ENCODE peak calls at places on chromosomes 13 and 19, in eight cellular contexts. One of them, this sample, is unnamed. For H3K4me1, the result is how much of the 10 kb centered on the place peaks cover.

GRCh38 chr19:34960940-34961679 is 2.9 kb downstream of the ZNF792 start:
- DNase-seq in IMR-90: no peak
- DNase-seq in vagina: no peak
- DNase-seq in CD8-positive, alpha-beta memory T cell: no peak
- DNase-seq in uterus: no peak
- DNase-seq in body of pancreas: no peak
- DNase-seq in iPS DF 6.9: no peak
- DNase-seq in Peyer's patch: no peak
- DNase-seq in this sample: no peak

GRCh38 chr13:20873348-20873747 is 29.2 kb downstream of the XPO4 start:
- DNase-seq in IMR-90: peak
- DNase-seq in vagina: no peak
- DNase-seq in CD8-positive, alpha-beta memory T cell: no peak
- DNase-seq in uterus: no peak
- DNase-seq in body of pancreas: no peak
- DNase-seq in iPS DF 6.9: no peak
- DNase-seq in Peyer's patch: no peak
- DNase-seq in this sample: peak

GRCh38 chr13:108037348-108037747 is 178.0 kb downstream of the LIG4 start:
- DNase-seq in IMR-90: no peak
- DNase-seq in vagina: no peak
- DNase-seq in CD8-positive, alpha-beta memory T cell: no peak
- DNase-seq in uterus: no peak
- DNase-seq in body of pancreas: no peak
- DNase-seq in iPS DF 6.9: no peak
- DNase-seq in Peyer's patch: no peak
- DNase-seq in this sample: no peak

GRCh38 chr13:113412440-113412839 is 40.8 kb downstream of the ADPRHL1 start:
- DNase-seq in IMR-90: no peak
- DNase-seq in vagina: no peak
- DNase-seq in CD8-positive, alpha-beta memory T cell: no peak
- DNase-seq in uterus: no peak
- DNase-seq in body of pancreas: no peak
- DNase-seq in iPS DF 6.9: no peak
- DNase-seq in Peyer's patch: no peak
- DNase-seq in this sample: no peak

GRCh38 chr19:28324275-28325060 is 888.5 kb downstream of the UQCRFS1 start:
- DNase-seq in IMR-90: no peak
- DNase-seq in vagina: no peak
- DNase-seq in CD8-positive, alpha-beta memory T cell: no peak
- DNase-seq in uterus: no peak
- DNase-seq in body of pancreas: no peak
- DNase-seq in iPS DF 6.9: no peak
- DNase-seq in Peyer's patch: no peak
- DNase-seq in this sample: no peak

GRCh38 chr13:31160857-31161582 is 684 bp downstream of the HSPH1 start:
- DNase-seq in IMR-90: peak
- DNase-seq in vagina: no peak
- DNase-seq in CD8-positive, alpha-beta memory T cell: peak
- DNase-seq in uterus: peak
- DNase-seq in body of pancreas: peak
- DNase-seq in iPS DF 6.9: no peak
- DNase-seq in Peyer's patch: peak
- DNase-seq in this sample: peak

GRCh38 chr19:19458110-19458816 is 52.8 kb downstream of the GATAD2A start:
- DNase-seq in IMR-90: no peak
- DNase-seq in vagina: no peak
- DNase-seq in CD8-positive, alpha-beta memory T cell: no peak
- DNase-seq in uterus: no peak
- DNase-seq in body of pancreas: no peak
- DNase-seq in iPS DF 6.9: no peak
- DNase-seq in Peyer's patch: no peak
- DNase-seq in this sample: no peak

GRCh38 chr13:69094485-69094884 is 1013.1 kb upstream of the ATXN8OS start:
- DNase-seq in IMR-90: no peak
- DNase-seq in vagina: no peak
- DNase-seq in CD8-positive, alpha-beta memory T cell: no peak
- DNase-seq in uterus: no peak
- DNase-seq in body of pancreas: no peak
- DNase-seq in iPS DF 6.9: no peak
- DNase-seq in Peyer's patch: no peak
- DNase-seq in this sample: no peak

GRCh38 chr13:30983431-30983830 is 51.0 kb downstream of the TEX26 start:
- DNase-seq in IMR-90: no peak
- DNase-seq in vagina: no peak
- DNase-seq in CD8-positive, alpha-beta memory T cell: no peak
- DNase-seq in uterus: no peak
- DNase-seq in body of pancreas: no peak
- DNase-seq in iPS DF 6.9: no peak
- DNase-seq in Peyer's patch: no peak
- DNase-seq in this sample: no peak

GRCh38 chr13:100872761-100873160 is 198.2 kb upstream of the TMTC4 start:
- DNase-seq in IMR-90: peak
- DNase-seq in vagina: no peak
- DNase-seq in CD8-positive, alpha-beta memory T cell: no peak
- DNase-seq in uterus: no peak
- DNase-seq in body of pancreas: no peak
- DNase-seq in iPS DF 6.9: no peak
- DNase-seq in Peyer's patch: no peak
- DNase-seq in this sample: no peak

GRCh38 chr13:110400786-110401533 is 93.9 kb downstream of the COL4A2 start:
- DNase-seq in IMR-90: peak
- DNase-seq in vagina: no peak
- DNase-seq in CD8-positive, alpha-beta memory T cell: no peak
- DNase-seq in uterus: peak
- DNase-seq in body of pancreas: peak
- DNase-seq in iPS DF 6.9: no peak
- DNase-seq in Peyer's patch: no peak
- DNase-seq in this sample: no peak

GRCh38 chr13:30394798-30395191 is 27.5 kb upstream of the UBE2L5 start:
- DNase-seq in IMR-90: peak
- DNase-seq in vagina: no peak
- DNase-seq in CD8-positive, alpha-beta memory T cell: no peak
- DNase-seq in uterus: no peak
- DNase-seq in body of pancreas: no peak
- DNase-seq in iPS DF 6.9: no peak
- DNase-seq in Peyer's patch: no peak
- DNase-seq in this sample: no peak

GRCh38 chr13:27712421-27712820 is 79.9 kb upstream of the GSX1 start:
- DNase-seq in IMR-90: no peak
- DNase-seq in vagina: no peak
- DNase-seq in CD8-positive, alpha-beta memory T cell: peak
- DNase-seq in uterus: no peak
- DNase-seq in body of pancreas: peak
- DNase-seq in iPS DF 6.9: no peak
- DNase-seq in Peyer's patch: peak
- DNase-seq in this sample: no peak

GRCh38 chr19:19711306-19711933 is 21.5 kb downstream of the ZNF14 start:
- DNase-seq in IMR-90: no peak
- DNase-seq in vagina: no peak
- DNase-seq in CD8-positive, alpha-beta memory T cell: no peak
- DNase-seq in uterus: no peak
- DNase-seq in body of pancreas: no peak
- DNase-seq in iPS DF 6.9: no peak
- DNase-seq in Peyer's patch: no peak
- DNase-seq in this sample: no peak

GRCh38 chr13:24264976-24265375 is 44.4 kb upstream of the C1QTNF9 start:
- DNase-seq in IMR-90: no peak
- DNase-seq in vagina: no peak
- DNase-seq in CD8-positive, alpha-beta memory T cell: peak
- DNase-seq in uterus: no peak
- DNase-seq in body of pancreas: no peak
- DNase-seq in iPS DF 6.9: no peak
- DNase-seq in Peyer's patch: peak
- DNase-seq in this sample: no peak

DNA sequence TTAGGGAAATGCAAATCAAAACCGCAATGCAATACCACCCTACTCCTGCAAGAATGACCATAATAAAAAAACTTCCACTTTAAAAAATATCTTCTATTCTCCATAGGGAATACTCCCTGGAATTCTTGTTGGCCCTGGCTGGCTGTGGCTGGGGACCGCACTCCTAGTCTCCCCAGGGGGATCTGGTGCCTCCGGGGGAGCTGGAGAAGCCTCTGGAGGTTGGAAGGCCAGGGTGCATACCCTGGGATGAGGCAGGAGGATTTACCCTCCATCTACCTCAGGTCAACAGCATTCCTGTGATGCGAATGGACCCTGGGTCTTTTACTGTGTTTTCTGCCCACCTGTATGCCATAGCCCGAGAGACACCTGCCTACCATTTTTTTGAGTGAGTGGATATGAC is 120.0 kb upstream of the ZNF536 start:
- DNase-seq in IMR-90: no peak
- DNase-seq in vagina: no peak
- DNase-seq in CD8-positive, alpha-beta memory T cell: no peak
- DNase-seq in uterus: no peak
- DNase-seq in body of pancreas: no peak
- DNase-seq in iPS DF 6.9: no peak
- DNase-seq in Peyer's patch: no peak
- DNase-seq in this sample: no peak
- H3K4me1 ChIP-seq in IMR-90: under half
- H3K4me1 ChIP-seq in vagina: under half
- H3K4me1 ChIP-seq in CD8-positive, alpha-beta memory T cell: under half
- H3K4me1 ChIP-seq in uterus: under half
- H3K4me1 ChIP-seq in body of pancreas: under half
- H3K4me1 ChIP-seq in iPS DF 6.9: under half
- H3K4me1 ChIP-seq in Peyer's patch: under half
- H3K4me1 ChIP-seq in this sample: under half

DNA sequence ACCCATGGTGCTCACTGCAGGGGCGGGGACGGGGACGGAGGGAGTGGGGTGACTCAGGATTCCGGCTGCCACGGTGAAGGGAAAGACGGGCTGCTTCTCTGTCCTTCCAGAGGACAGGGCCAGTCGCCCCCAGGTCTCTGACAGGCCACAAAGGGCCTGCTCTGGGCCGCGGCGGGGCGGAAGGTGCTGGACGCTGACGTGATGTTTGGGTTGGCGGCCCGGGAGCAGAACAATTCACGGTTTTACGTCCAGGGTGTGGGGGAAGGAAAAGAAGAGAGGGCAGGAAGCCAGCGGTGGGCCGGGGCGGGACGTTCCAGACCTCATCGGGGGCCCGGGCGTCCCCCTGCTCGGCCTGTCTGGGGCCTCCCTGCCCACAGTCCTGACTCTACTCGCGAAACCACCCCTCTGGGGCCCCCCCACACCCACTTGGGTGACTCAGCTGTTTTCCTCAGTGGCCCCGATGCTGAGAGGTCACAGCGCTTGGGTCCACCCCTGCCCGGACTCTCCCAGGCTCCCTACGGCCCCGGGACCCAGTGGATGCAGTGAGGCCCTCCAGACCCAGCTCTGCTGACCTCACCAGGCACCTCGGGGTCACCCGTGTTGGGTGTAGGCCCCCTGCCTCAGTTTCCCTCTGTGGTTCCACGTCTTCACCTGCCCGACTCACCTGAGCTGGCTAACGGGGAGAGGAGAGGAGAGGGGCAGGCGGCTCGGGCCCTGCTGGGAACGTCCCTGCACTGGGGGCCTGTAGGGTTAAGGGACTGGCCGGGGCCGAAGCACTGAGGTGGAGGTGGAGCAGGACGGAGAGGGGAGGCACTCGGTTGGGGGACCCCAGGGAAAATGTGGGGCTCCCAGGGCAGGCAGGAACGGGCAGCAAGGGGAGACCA is 29.2 kb downstream of the PIP5K1C start:
- DNase-seq in IMR-90: peak
- DNase-seq in vagina: no peak
- DNase-seq in CD8-positive, alpha-beta memory T cell: no peak
- DNase-seq in uterus: peak
- DNase-seq in body of pancreas: peak
- DNase-seq in iPS DF 6.9: no peak
- DNase-seq in Peyer's patch: peak
- DNase-seq in this sample: no peak
- H3K4me3 ChIP-seq in IMR-90: no peak
- H3K4me3 ChIP-seq in vagina: peak
- H3K4me3 ChIP-seq in CD8-positive, alpha-beta memory T cell: no peak
- H3K4me3 ChIP-seq in uterus: peak
- H3K4me3 ChIP-seq in body of pancreas: no peak
- H3K4me3 ChIP-seq in iPS DF 6.9: no peak
- H3K4me3 ChIP-seq in Peyer's patch: peak
- H3K4me3 ChIP-seq in this sample: no peak

DNA sequence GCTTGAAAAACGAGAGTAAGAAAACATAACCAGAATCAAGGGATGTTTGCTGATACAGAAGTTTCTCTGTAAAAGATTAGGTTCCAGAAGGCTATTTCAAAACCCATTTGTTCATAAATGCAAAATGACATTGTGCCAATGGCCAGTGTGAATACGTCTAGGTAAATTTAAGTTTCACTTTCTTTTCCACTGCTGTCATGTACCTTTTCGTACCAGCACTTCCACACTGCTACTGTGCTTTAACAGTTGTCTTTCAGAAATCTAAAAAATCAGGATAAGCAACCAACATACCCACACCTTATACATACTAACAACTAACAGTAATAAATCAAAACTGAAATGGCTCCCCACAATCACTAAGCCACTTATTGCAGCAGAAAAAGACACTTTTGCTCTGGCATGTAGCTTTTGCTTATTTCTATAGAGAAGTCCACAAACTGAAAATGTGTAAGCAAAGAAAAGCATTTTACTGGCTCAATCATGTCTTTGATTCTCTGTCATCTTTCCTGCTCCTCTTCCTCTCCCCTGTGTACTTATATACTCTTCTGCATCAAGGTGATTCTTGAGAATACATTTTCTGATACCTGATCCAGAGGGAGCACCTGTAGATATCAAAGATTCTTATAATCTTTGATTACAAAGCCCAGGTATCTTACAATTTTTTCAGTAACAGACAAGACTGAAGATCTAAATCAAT is 34.3 kb downstream of the ELF1 start:
- DNase-seq in IMR-90: no peak
- DNase-seq in vagina: no peak
- DNase-seq in CD8-positive, alpha-beta memory T cell: no peak
- DNase-seq in uterus: no peak
- DNase-seq in body of pancreas: no peak
- DNase-seq in iPS DF 6.9: no peak
- DNase-seq in Peyer's patch: no peak
- DNase-seq in this sample: no peak
- H3K4me1 ChIP-seq in IMR-90: under half
- H3K4me1 ChIP-seq in vagina: half or more
- H3K4me1 ChIP-seq in CD8-positive, alpha-beta memory T cell: half or more
- H3K4me1 ChIP-seq in uterus: under half
- H3K4me1 ChIP-seq in body of pancreas: half or more
- H3K4me1 ChIP-seq in iPS DF 6.9: under half
- H3K4me1 ChIP-seq in Peyer's patch: under half
- H3K4me1 ChIP-seq in this sample: under half

DNA sequence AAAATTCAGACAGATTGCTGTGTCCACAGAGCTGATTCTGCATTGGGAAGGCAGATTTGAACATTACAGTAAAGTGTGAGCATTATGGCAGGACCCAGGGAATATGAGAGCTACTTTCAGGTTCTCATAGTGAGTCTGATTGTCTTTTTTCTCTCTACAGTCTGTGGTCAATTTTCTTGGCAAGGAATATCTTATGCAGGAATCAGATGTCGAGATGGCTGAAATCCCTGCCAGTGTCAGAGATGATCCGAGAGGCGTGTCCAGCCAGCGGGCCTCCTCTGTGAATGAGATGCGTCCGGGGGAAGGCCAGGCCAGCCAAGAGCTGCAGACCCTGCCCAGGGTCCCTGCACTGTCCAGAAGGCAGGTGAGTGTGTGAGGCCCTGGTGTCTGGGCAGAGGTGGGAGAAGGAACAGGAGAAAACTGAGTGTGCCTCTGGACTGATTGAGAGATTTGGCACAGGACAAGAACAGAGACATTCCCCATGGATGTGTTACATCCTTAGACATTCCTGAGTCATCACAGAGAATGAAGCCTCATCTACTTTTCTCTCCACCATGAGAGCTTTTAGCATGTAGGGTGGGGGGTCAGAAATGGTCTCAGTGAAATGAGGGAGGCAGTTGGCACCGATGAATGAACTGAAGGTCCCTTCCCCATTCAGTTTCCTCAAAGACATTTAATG is 27.3 kb upstream of the EDDM13 start:
- DNase-seq in IMR-90: peak
- DNase-seq in vagina: no peak
- DNase-seq in CD8-positive, alpha-beta memory T cell: no peak
- DNase-seq in uterus: no peak
- DNase-seq in body of pancreas: no peak
- DNase-seq in iPS DF 6.9: no peak
- DNase-seq in Peyer's patch: no peak
- DNase-seq in this sample: no peak
- H3K4me3 ChIP-seq in IMR-90: no peak
- H3K4me3 ChIP-seq in vagina: no peak
- H3K4me3 ChIP-seq in CD8-positive, alpha-beta memory T cell: no peak
- H3K4me3 ChIP-seq in uterus: no peak
- H3K4me3 ChIP-seq in body of pancreas: no peak
- H3K4me3 ChIP-seq in iPS DF 6.9: no peak
- H3K4me3 ChIP-seq in Peyer's patch: no peak
- H3K4me3 ChIP-seq in this sample: no peak